ENCODE peak calls at places on chromosome 6, in six cellular contexts. One of them, this sample, is unnamed.
A peak's percentile ranks its signal among the peaks of the same experiment; 100 is the strongest.

GRCh38 chr6:161257778-161258457 is 15.9 kb downstream of the AGPAT4 start:
- DNase-seq in foreskin keratinocyte: no peak
- DNase-seq in CD4-positive, alpha-beta T cell: no peak
- DNase-seq in ascending aorta: no peak
- DNase-seq in psoas muscle: no peak
- DNase-seq in Calu3: no peak
- DNase-seq in this sample: no peak

GRCh38 chr6:43972915-43973304 is 154.3 kb downstream of the MRPL14 start:
- DNase-seq in foreskin keratinocyte: peak; percentile 58
- DNase-seq in CD4-positive, alpha-beta T cell: peak; percentile 0
- DNase-seq in ascending aorta: peak; percentile 52
- DNase-seq in psoas muscle: peak; percentile 94
- DNase-seq in Calu3: no peak
- DNase-seq in this sample: no peak

GRCh38 chr6:24935753-24936152 is at the start of gene RIPOR2:
- DNase-seq in foreskin keratinocyte: no peak
- DNase-seq in CD4-positive, alpha-beta T cell: peak; percentile 77
- DNase-seq in ascending aorta: no peak
- DNase-seq in psoas muscle: peak; percentile 51
- DNase-seq in Calu3: no peak
- DNase-seq in this sample: peak; percentile 53

GRCh38 chr6:2403546-2403945 is 158.1 kb upstream of the GMDS start:
- DNase-seq in foreskin keratinocyte: no peak
- DNase-seq in CD4-positive, alpha-beta T cell: no peak
- DNase-seq in ascending aorta: no peak
- DNase-seq in psoas muscle: no peak
- DNase-seq in Calu3: no peak
- DNase-seq in this sample: no peak

GRCh38 chr6:15661815-15662245 is 998 bp downstream of the DTNBP1 start:
- DNase-seq in foreskin keratinocyte: no peak
- DNase-seq in CD4-positive, alpha-beta T cell: no peak
- DNase-seq in ascending aorta: no peak
- DNase-seq in psoas muscle: no peak
- DNase-seq in Calu3: no peak
- DNase-seq in this sample: no peak

GRCh38 chr6:85136310-85136709 is 313.6 kb upstream of the NT5E start:
- DNase-seq in foreskin keratinocyte: no peak
- DNase-seq in CD4-positive, alpha-beta T cell: no peak
- DNase-seq in ascending aorta: no peak
- DNase-seq in psoas muscle: no peak
- DNase-seq in Calu3: no peak
- DNase-seq in this sample: no peak

GRCh38 chr6:108544586-108544985 is 16.1 kb upstream of the FOXO3 start:
- DNase-seq in foreskin keratinocyte: no peak
- DNase-seq in CD4-positive, alpha-beta T cell: no peak
- DNase-seq in ascending aorta: no peak
- DNase-seq in psoas muscle: no peak
- DNase-seq in Calu3: no peak
- DNase-seq in this sample: no peak

GRCh38 chr6:68975064-68975463 is 340.0 kb downstream of the ADGRB3 start:
- DNase-seq in foreskin keratinocyte: no peak
- DNase-seq in CD4-positive, alpha-beta T cell: no peak
- DNase-seq in ascending aorta: no peak
- DNase-seq in psoas muscle: no peak
- DNase-seq in Calu3: peak; percentile 47
- DNase-seq in this sample: no peak

GRCh38 chr6:42777126-42777822 is 4.6 kb upstream of the BICRAL start:
- DNase-seq in foreskin keratinocyte: no peak
- DNase-seq in CD4-positive, alpha-beta T cell: no peak
- DNase-seq in ascending aorta: no peak
- DNase-seq in psoas muscle: no peak
- DNase-seq in Calu3: no peak
- DNase-seq in this sample: no peak

GRCh38 chr6:111631930-111632460 is 26.3 kb upstream of the TRAF3IP2 start:
- DNase-seq in foreskin keratinocyte: no peak
- DNase-seq in CD4-positive, alpha-beta T cell: no peak
- DNase-seq in ascending aorta: no peak
- DNase-seq in psoas muscle: no peak
- DNase-seq in Calu3: no peak
- DNase-seq in this sample: no peak

GRCh38 chr6:110690106-110690654 is 125.1 kb downstream of the CDK19 start:
- DNase-seq in foreskin keratinocyte: no peak
- DNase-seq in CD4-positive, alpha-beta T cell: no peak
- DNase-seq in ascending aorta: no peak
- DNase-seq in psoas muscle: no peak
- DNase-seq in Calu3: no peak
- DNase-seq in this sample: no peak

GRCh38 chr6:82040405-82041221 is 206.9 kb downstream of the IBTK start:
- DNase-seq in foreskin keratinocyte: peak; percentile 15
- DNase-seq in CD4-positive, alpha-beta T cell: no peak
- DNase-seq in ascending aorta: no peak
- DNase-seq in psoas muscle: no peak
- DNase-seq in Calu3: peak; percentile 48
- DNase-seq in this sample: no peak

GRCh38 chr6:30942338-30943060 is 1.7 kb downstream of the MUCL3 start:
- DNase-seq in foreskin keratinocyte: peak; percentile 51
- DNase-seq in CD4-positive, alpha-beta T cell: no peak
- DNase-seq in ascending aorta: no peak
- DNase-seq in psoas muscle: peak; percentile 80
- DNase-seq in Calu3: peak; percentile 99
- DNase-seq in this sample: no peak
- TF ChIP-seq CTCF in foreskin keratinocyte: peak; percentile 77
- TF ChIP-seq CTCF in CD4-positive, alpha-beta T cell: no peak
- TF ChIP-seq CTCF in ascending aorta: no peak
- TF ChIP-seq CTCF in psoas muscle: peak; percentile 31
- TF ChIP-seq CTCF in Calu3: peak; percentile 77
- TF ChIP-seq CTCF in this sample: no peak

DNA sequence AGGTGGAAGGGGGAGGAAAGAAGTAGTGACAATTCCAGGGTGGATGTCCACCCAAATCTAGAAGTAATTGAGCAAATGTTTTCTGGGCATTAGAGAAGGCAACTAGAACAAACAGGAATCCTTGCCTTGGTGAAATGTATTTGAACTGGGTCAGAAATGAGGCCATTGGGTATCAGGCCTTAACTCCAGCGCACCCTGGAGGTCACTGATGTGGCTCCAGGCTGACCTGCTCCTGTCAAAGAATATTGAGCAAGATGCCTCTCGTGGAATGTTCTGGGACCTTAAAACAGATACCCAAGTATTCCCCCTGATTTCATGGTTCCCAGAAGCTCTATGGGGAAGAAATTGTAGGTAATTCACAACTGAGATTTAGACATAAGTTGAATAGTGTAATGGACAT is 6.9 kb downstream of the HLA-DPB1 start:
- DNase-seq in foreskin keratinocyte: no peak
- DNase-seq in CD4-positive, alpha-beta T cell: no peak
- DNase-seq in ascending aorta: no peak
- DNase-seq in psoas muscle: peak; percentile 67
- DNase-seq in Calu3: peak; percentile 50
- DNase-seq in this sample: no peak
- TF ChIP-seq CTCF in foreskin keratinocyte: no peak
- TF ChIP-seq CTCF in CD4-positive, alpha-beta T cell: peak; percentile 39
- TF ChIP-seq CTCF in ascending aorta: no peak
- TF ChIP-seq CTCF in psoas muscle: peak; percentile 53
- TF ChIP-seq CTCF in Calu3: no peak
- TF ChIP-seq CTCF in this sample: no peak

GRCh38 chr6:143059616-143060353 is 904 bp upstream of the AIG1 start:
- DNase-seq in foreskin keratinocyte: peak; percentile 96
- DNase-seq in CD4-positive, alpha-beta T cell: no peak
- DNase-seq in ascending aorta: no peak
- DNase-seq in psoas muscle: no peak
- DNase-seq in Calu3: peak; percentile 47
- DNase-seq in this sample: no peak

GRCh38 chr6:143058987-143059386 is 1.7 kb upstream of the AIG1 start:
- DNase-seq in foreskin keratinocyte: no peak
- DNase-seq in CD4-positive, alpha-beta T cell: no peak
- DNase-seq in ascending aorta: no peak
- DNase-seq in psoas muscle: no peak
- DNase-seq in Calu3: no peak
- DNase-seq in this sample: no peak

GRCh38 chr6:143061597-143062385 is 1.1 kb downstream of the AIG1 start:
- DNase-seq in foreskin keratinocyte: no peak
- DNase-seq in CD4-positive, alpha-beta T cell: no peak
- DNase-seq in ascending aorta: no peak
- DNase-seq in psoas muscle: no peak
- DNase-seq in Calu3: no peak
- DNase-seq in this sample: no peak

GRCh38 chr6:143060806-143061596 is at the start of gene AIG1:
- DNase-seq in foreskin keratinocyte: peak; percentile 47
- DNase-seq in CD4-positive, alpha-beta T cell: peak; percentile 69
- DNase-seq in ascending aorta: peak; percentile 18
- DNase-seq in psoas muscle: peak; percentile 86
- DNase-seq in Calu3: peak; percentile 74
- DNase-seq in this sample: no peak

DNA sequence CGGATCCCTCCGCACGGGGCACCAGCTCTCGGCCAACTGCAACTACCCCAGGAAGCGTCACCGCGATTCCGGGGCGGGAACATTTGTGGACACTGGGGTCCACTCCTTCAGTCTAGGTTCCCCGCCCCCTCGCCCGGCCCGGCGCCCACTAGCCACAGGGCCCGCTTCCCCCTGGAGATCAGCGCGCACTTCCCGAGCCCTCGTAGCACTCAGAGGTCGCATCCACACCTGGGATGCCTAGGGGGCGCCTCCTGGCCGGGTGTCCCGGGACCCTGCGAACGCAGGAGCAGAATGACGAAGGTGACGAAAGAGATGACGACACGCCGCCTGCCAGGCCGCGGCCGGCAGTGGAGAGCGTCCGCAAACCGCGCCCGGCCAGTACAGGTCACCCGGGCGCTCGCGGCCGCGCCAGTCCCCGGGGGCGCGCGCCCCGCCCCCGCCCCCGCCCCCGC is 309 bp upstream of the AIG1 start:
- DNase-seq in foreskin keratinocyte: peak; percentile 69
- DNase-seq in CD4-positive, alpha-beta T cell: peak; percentile 70
- DNase-seq in ascending aorta: peak; percentile 75
- DNase-seq in psoas muscle: peak; percentile 90
- DNase-seq in Calu3: peak; percentile 76
- DNase-seq in this sample: peak; percentile 74
- TF ChIP-seq CTCF in foreskin keratinocyte: peak; percentile 45
- TF ChIP-seq CTCF in CD4-positive, alpha-beta T cell: peak; percentile 42
- TF ChIP-seq CTCF in ascending aorta: no peak
- TF ChIP-seq CTCF in psoas muscle: no peak
- TF ChIP-seq CTCF in Calu3: no peak
- TF ChIP-seq CTCF in this sample: no peak

DNA sequence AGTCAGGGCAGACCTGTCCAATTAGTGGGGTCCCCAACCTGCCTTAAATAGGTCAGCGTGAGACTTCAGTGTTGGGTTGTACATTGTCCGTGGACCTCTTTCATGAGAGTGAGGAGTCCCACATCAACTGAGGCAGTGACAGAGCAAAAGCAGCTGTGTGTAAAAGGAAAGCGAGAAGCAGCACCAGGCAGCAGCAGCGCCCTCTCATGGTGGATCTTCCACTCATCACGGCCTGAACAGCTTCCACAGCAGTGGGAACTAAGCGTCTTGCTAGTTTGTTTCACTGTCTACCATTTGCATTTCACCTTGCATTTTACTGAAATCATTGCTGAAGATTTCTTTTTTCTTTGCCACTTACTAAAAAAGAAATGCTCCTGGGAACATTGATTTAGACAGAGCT is 333.8 kb downstream of the PKHD1 start:
- DNase-seq in foreskin keratinocyte: no peak
- DNase-seq in CD4-positive, alpha-beta T cell: no peak
- DNase-seq in ascending aorta: no peak
- DNase-seq in psoas muscle: no peak
- DNase-seq in Calu3: peak; percentile 11
- DNase-seq in this sample: no peak
- TF ChIP-seq CTCF in foreskin keratinocyte: peak; percentile 57
- TF ChIP-seq CTCF in CD4-positive, alpha-beta T cell: no peak
- TF ChIP-seq CTCF in ascending aorta: no peak
- TF ChIP-seq CTCF in psoas muscle: peak; percentile 5
- TF ChIP-seq CTCF in Calu3: peak; percentile 32
- TF ChIP-seq CTCF in this sample: no peak

GRCh38 chr6:10511477-10511876 is 9.7 kb upstream of the GCNT2 start:
- DNase-seq in foreskin keratinocyte: no peak
- DNase-seq in CD4-positive, alpha-beta T cell: no peak
- DNase-seq in ascending aorta: no peak
- DNase-seq in psoas muscle: no peak
- DNase-seq in Calu3: no peak
- DNase-seq in this sample: no peak

GRCh38 chr6:10513544-10513943 is 7.6 kb upstream of the GCNT2 start:
- DNase-seq in foreskin keratinocyte: no peak
- DNase-seq in CD4-positive, alpha-beta T cell: no peak
- DNase-seq in ascending aorta: no peak
- DNase-seq in psoas muscle: no peak
- DNase-seq in Calu3: no peak
- DNase-seq in this sample: no peak

GRCh38 chr6:10507715-10508114 is 13.4 kb upstream of the GCNT2 start:
- DNase-seq in foreskin keratinocyte: no peak
- DNase-seq in CD4-positive, alpha-beta T cell: no peak
- DNase-seq in ascending aorta: no peak
- DNase-seq in psoas muscle: no peak
- DNase-seq in Calu3: no peak
- DNase-seq in this sample: no peak

GRCh38 chr6:10514049-10514780 is 6.9 kb upstream of the GCNT2 start:
- DNase-seq in foreskin keratinocyte: no peak
- DNase-seq in CD4-positive, alpha-beta T cell: no peak
- DNase-seq in ascending aorta: no peak
- DNase-seq in psoas muscle: no peak
- DNase-seq in Calu3: no peak
- DNase-seq in this sample: no peak

GRCh38 chr6:10510592-10511367 is 10.4 kb upstream of the GCNT2 start:
- DNase-seq in foreskin keratinocyte: no peak
- DNase-seq in CD4-positive, alpha-beta T cell: peak; percentile 39
- DNase-seq in ascending aorta: no peak
- DNase-seq in psoas muscle: peak; percentile 70
- DNase-seq in Calu3: peak; percentile 62
- DNase-seq in this sample: no peak
- TF ChIP-seq CTCF in foreskin keratinocyte: peak; percentile 73
- TF ChIP-seq CTCF in CD4-positive, alpha-beta T cell: peak; percentile 57
- TF ChIP-seq CTCF in ascending aorta: peak; percentile 71
- TF ChIP-seq CTCF in psoas muscle: peak; percentile 53
- TF ChIP-seq CTCF in Calu3: peak; percentile 32
- TF ChIP-seq CTCF in this sample: no peak

GRCh38 chr6:53268858-53269608 is 79.7 kb downstream of the ELOVL5 start:
- DNase-seq in foreskin keratinocyte: no peak
- DNase-seq in CD4-positive, alpha-beta T cell: no peak
- DNase-seq in ascending aorta: no peak
- DNase-seq in psoas muscle: no peak
- DNase-seq in Calu3: no peak
- DNase-seq in this sample: no peak

GRCh38 chr6:53269827-53270226 is 78.9 kb downstream of the ELOVL5 start:
- DNase-seq in foreskin keratinocyte: no peak
- DNase-seq in CD4-positive, alpha-beta T cell: no peak
- DNase-seq in ascending aorta: no peak
- DNase-seq in psoas muscle: no peak
- DNase-seq in Calu3: no peak
- DNase-seq in this sample: no peak

GRCh38 chr6:53279301-53279700 is 69.4 kb downstream of the ELOVL5 start:
- DNase-seq in foreskin keratinocyte: no peak
- DNase-seq in CD4-positive, alpha-beta T cell: no peak
- DNase-seq in ascending aorta: no peak
- DNase-seq in psoas muscle: no peak
- DNase-seq in Calu3: no peak
- DNase-seq in this sample: no peak

GRCh38 chr6:53273356-53273755 is 75.4 kb downstream of the ELOVL5 start:
- DNase-seq in foreskin keratinocyte: no peak
- DNase-seq in CD4-positive, alpha-beta T cell: no peak
- DNase-seq in ascending aorta: no peak
- DNase-seq in psoas muscle: no peak
- DNase-seq in Calu3: no peak
- DNase-seq in this sample: no peak
- TF ChIP-seq CTCF in foreskin keratinocyte: no peak
- TF ChIP-seq CTCF in CD4-positive, alpha-beta T cell: no peak
- TF ChIP-seq CTCF in ascending aorta: no peak
- TF ChIP-seq CTCF in psoas muscle: no peak
- TF ChIP-seq CTCF in Calu3: no peak
- TF ChIP-seq CTCF in this sample: no peak

GRCh38 chr6:47687432-47687831 is 10.9 kb upstream of the ADGRF4 start:
- DNase-seq in foreskin keratinocyte: no peak
- DNase-seq in CD4-positive, alpha-beta T cell: no peak
- DNase-seq in ascending aorta: no peak
- DNase-seq in psoas muscle: no peak
- DNase-seq in Calu3: no peak
- DNase-seq in this sample: no peak
- TF ChIP-seq CTCF in foreskin keratinocyte: no peak
- TF ChIP-seq CTCF in CD4-positive, alpha-beta T cell: no peak
- TF ChIP-seq CTCF in ascending aorta: no peak
- TF ChIP-seq CTCF in psoas muscle: no peak
- TF ChIP-seq CTCF in Calu3: no peak
- TF ChIP-seq CTCF in this sample: no peak

This sample was measured in activated B cell treated with CpG ODN at 0.5 μM for 24 hours.